ENCODE peak calls at places on chromosome 10, in seven cellular contexts. S is neural progenitor cell, C is GM12865, D is epithelial cell of esophagus, B is pancreas, F is ovary, G is progenitor cell of endocrine pancreas. O is an unnamed sample.

GRCh38 chr10:60346661-60347060 is 43.0 kb downstream of the ANK3 start:
- DNase-seq in F (no peak), S (no peak), D (peak), C (no peak), B (no peak), G (no peak), O (no peak)

GRCh38 chr10:129963076-129963830 is 821 bp downstream of the EBF3 start:
- DNase-seq in B (no peak), D (peak), S (peak), C (no peak), F (no peak), G (no peak), O (no peak)

GRCh38 chr10:6247041-6247712 is 44.4 kb downstream of the PFKFB3 start:
- DNase-seq in S (no peak), D (no peak), F (no peak), B (no peak), C (no peak), G (no peak), O (no peak)

GRCh38 chr10:107631876-107632275 is 467.4 kb upstream of the SORCS1 start:
- DNase-seq in B (no peak), G (no peak), C (no peak), D (peak), F (no peak), S (peak), O (no peak)

GRCh38 chr10:35369049-35369760 is 32.9 kb downstream of the CCNY start:
- DNase-seq in C (no peak), S (no peak), F (no peak), D (no peak), G (no peak), B (no peak), O (no peak)

GRCh38 chr10:119020627-119020946 is 8.9 kb upstream of the NANOS1 start:
- DNase-seq in D (peak), F (no peak), S (no peak), C (no peak), G (no peak), B (no peak), O (no peak)

GRCh38 chr10:22553452-22553995 is 160.9 kb downstream of the PIP4K2A start:
- DNase-seq in D (no peak), C (no peak), S (no peak), G (no peak), B (no peak), F (no peak), O (no peak)

GRCh38 chr10:132162590-132163277 is 24.0 kb upstream of the DPYSL4 start:
- DNase-seq in C (no peak), B (peak), F (no peak), S (no peak), G (no peak), D (no peak), O (no peak)

GRCh38 chr10:111076191-111076681 is 593 bp upstream of the ADRA2A start:
- DNase-seq in D (peak), C (peak), G (peak), F (peak), B (peak), S (peak), O (peak)

GRCh38 chr10:24920907-24921881 is 31.2 kb downstream of the PRTFDC1 start:
- DNase-seq in F (peak), B (no peak), D (peak), C (peak), G (no peak), S (no peak), O (peak)

GRCh38 chr10:110547139-110547761 is 20.2 kb upstream of the SMC3 start:
- DNase-seq in F (no peak), D (peak), S (peak), G (no peak), C (peak), B (no peak), O (peak)

GRCh38 chr10:71678057-71678805 is 41.3 kb downstream of the C10orf105 start:
- DNase-seq in G (no peak), F (no peak), D (no peak), C (no peak), S (no peak), B (no peak), O (no peak)

GRCh38 chr10:123287594-123288247 is 133.5 kb downstream of the BUB3 start:
- DNase-seq in C (peak), D (peak), B (no peak), F (no peak), G (no peak), S (no peak), O (no peak)

GRCh38 chr10:127279334-127279774 is 83.0 kb upstream of the INSYN2A start:
- DNase-seq in B (no peak), F (no peak), S (no peak), D (no peak), G (no peak), C (no peak), O (no peak)

GRCh38 chr10:12819656-12820055 is 181.9 kb downstream of the CCDC3 start:
- DNase-seq in D (no peak), S (no peak), F (no peak), B (no peak), C (no peak), G (no peak), O (no peak)

GRCh38 chr10:52050429-52051047 is 263.5 kb upstream of the DKK1 start:
- DNase-seq in S (no peak), B (no peak), F (no peak), C (no peak), D (peak), G (no peak), O (no peak)

GRCh38 chr10:113788604-113789083 is 37.2 kb downstream of the PLEKHS1 start:
- DNase-seq in G (no peak), S (no peak), F (no peak), C (peak), B (no peak), D (peak), O (peak)

GRCh38 chr10:75042292-75042974 is 69.0 kb upstream of the SAMD8 start:
- DNase-seq in D (peak), B (no peak), S (no peak), C (no peak), F (no peak), G (no peak), O (no peak)

GRCh38 chr10:10605551-10606081 is 412.1 kb upstream of the CELF2 start:
- DNase-seq in D (peak), S (no peak), B (no peak), F (peak), G (no peak), C (no peak), O (no peak)

GRCh38 chr10:65501259-65501658 is 1424.6 kb upstream of the LRRTM3 start:
- DNase-seq in S (no peak), D (peak), G (no peak), C (peak), B (no peak), F (no peak), O (peak)

GRCh38 chr10:125127110-125127509 is 33.3 kb downstream of the CTBP2 start:
- DNase-seq in S (no peak), G (no peak), F (no peak), D (peak), B (no peak), C (no peak), O (no peak)

GRCh38 chr10:30973737-30974136 is 57.9 kb downstream of the ZNF438 start:
- DNase-seq in C (no peak), F (no peak), S (no peak), D (no peak), B (no peak), G (no peak), O (no peak)

GRCh38 chr10:71950683-71951082 is 13.5 kb upstream of the CHST3 start:
- DNase-seq in C (no peak), F (no peak), B (no peak), S (no peak), G (no peak), D (peak), O (no peak)

GRCh38 chr10:17003666-17004065 is 125.9 kb downstream of the CUBN start:
- DNase-seq in C (no peak), G (no peak), D (no peak), S (no peak), B (no peak), F (no peak), O (no peak)

GRCh38 chr10:17200885-17201164 is 647 bp downstream of the TRDMT1 start:
- DNase-seq in S (no peak), C (peak), B (no peak), G (no peak), D (peak), F (peak), O (no peak)

GRCh38 chr10:100828744-100829102 is 83.3 kb downstream of the PAX2 start:
- DNase-seq in D (no peak), S (peak), C (peak), F (no peak), B (no peak), G (no peak), O (peak)

GRCh38 chr10:100826661-100826982 is 81.2 kb downstream of the PAX2 start:
- DNase-seq in C (no peak), F (no peak), G (no peak), D (no peak), B (no peak), S (no peak), O (no peak)

GRCh38 chr10:100829103-100829870 is 83.5 kb upstream of the SLF2 start:
- DNase-seq in D (no peak), S (peak), B (no peak), F (no peak), C (no peak), G (no peak), O (peak)

GRCh38 chr10:100826983-100827818 is 81.8 kb downstream of the PAX2 start:
- DNase-seq in C (no peak), D (peak), S (peak), G (peak), F (no peak), B (peak), O (peak)

DNA sequence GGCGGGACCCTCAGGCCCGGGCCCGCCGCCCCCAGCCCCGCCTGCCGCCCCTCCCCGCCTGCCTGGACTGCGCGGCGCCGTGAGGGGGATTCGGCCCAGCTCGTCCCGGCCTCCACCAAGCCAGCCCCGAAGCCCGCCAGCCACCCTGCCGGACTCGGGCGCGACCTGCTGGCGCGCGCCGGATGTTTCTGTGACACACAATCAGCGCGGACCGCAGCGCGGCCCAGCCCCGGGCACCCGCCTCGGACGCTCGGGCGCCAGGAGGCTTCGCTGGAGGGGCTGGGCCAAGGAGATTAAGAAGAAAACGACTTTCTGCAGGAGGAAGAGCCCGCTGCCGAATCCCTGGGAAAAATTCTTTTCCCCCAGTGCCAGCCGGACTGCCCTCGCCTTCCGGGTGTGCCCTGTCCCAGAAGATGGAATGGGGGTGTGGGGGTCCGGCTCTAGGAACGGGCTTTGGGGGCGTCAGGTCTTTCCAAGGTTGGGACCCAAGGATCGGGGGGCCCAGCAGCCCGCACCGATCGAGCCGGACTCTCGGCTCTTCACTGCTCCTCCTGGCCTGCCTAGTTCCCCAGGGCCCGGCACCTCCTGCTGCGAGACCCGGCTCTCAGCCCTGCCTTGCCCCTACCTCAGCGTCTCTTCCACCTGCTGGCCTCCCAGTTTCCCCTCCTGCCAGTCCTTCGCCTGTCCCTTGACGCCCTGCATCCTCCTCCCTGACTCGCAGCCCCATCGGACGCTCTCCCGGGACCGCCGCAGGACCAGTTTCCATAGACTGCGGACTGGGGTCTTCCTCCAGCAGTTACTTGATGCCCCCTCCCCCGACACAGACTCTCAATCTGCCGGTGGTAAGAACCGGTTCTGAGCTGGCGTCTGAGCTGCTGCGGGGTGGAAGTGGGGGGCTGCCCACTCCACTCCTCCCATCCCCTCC is 82.7 kb downstream of the PAX2 start:
- DNase-seq in F (no peak), S (peak), C (peak), G (peak), D (no peak), B (peak), O (peak)
- TF ChIP-seq CTCF in F (no peak), S (peak), C (peak), G (no peak), D (no peak), B (no peak), O (peak)

GRCh38 chr10:4710858-4711257 is 115.1 kb upstream of the AKR1E2 start:
- DNase-seq in D (no peak), C (no peak), B (no peak), S (no peak), F (no peak), G (no peak), O (no peak)

GRCh38 chr10:4704034-4704545 is 121.9 kb upstream of the AKR1E2 start:
- DNase-seq in C (no peak), S (no peak), F (no peak), G (no peak), B (no peak), D (peak), O (no peak)

DNA sequence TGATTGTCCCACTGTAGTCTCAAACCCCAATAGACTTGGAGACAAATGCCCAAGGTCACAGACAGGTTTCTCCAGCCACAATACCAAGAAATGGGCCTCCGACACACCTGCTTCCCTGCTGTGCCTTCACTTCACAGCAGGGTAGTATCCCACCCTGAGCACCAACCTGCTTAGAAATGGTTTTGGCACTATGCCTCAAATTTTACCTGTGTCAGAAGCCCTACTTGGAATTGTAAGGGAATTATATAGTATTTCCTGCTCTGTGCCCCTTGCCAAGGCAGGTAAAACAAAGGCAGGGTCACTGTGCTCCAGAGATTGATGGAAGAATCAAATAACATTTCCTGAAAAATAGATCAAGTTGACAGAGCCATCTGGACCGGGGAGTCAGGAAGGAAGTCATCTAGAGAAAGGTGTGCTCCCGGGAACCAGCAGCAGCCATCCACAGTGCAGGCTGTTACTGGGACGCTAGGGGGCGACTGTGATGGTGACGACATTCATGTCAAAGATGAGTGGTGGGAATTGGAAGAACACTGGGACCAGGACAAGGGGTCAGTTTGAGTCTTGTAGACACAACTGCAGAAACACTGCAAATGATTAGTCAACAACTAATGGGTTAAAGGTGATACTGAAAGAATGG is 117.8 kb upstream of the AKR1E2 start:
- DNase-seq in D (no peak), F (no peak), B (no peak), C (peak), G (no peak), S (peak), O (no peak)
- TF ChIP-seq CTCF in D (peak), F (no peak), B (no peak), C (peak), G (peak), S (peak), O (peak)

DNA sequence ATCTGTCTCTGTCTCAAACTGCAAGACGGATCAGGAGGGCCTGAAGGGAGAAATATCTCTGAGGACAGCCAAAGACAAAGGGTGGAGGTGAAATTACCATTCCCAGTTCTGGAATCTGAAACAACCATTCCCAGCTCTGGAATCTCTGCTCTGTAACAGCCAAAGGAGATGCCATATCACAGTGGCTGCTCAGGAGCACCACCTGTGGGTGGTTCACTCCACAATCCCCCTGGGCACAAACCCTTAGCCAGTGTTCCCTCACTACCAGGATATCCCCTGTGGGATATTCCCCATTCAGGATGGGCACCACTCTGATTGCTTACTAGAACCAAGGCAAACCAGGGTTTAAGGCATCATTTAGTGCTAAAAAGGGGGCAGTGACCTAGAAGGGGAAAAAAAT is 199.0 kb downstream of the HTR7 start:
- DNase-seq in F (no peak), S (no peak), B (no peak), G (no peak), D (peak), C (no peak), O (no peak)
- TF ChIP-seq CTCF in F (no peak), S (peak), B (no peak), G (peak), D (peak), C (no peak), O (no peak)

GRCh38 chr10:101818119-101818957 is at the start of gene OGA:
- DNase-seq in G (peak), F (peak), D (peak), S (peak), B (peak), C (peak), O (peak)
- TF ChIP-seq CTCF in G (no peak), F (no peak), D (no peak), S (no peak), B (no peak), C (no peak), O (no peak)

GRCh38 chr10:61819208-61819607 is 82.3 kb upstream of the ARID5B start:
- DNase-seq in G (no peak), S (no peak), F (no peak), B (no peak), D (no peak), C (no peak), O (no peak)
- TF ChIP-seq CTCF in G (no peak), S (no peak), F (no peak), B (no peak), D (no peak), C (no peak), O (no peak)

DNA sequence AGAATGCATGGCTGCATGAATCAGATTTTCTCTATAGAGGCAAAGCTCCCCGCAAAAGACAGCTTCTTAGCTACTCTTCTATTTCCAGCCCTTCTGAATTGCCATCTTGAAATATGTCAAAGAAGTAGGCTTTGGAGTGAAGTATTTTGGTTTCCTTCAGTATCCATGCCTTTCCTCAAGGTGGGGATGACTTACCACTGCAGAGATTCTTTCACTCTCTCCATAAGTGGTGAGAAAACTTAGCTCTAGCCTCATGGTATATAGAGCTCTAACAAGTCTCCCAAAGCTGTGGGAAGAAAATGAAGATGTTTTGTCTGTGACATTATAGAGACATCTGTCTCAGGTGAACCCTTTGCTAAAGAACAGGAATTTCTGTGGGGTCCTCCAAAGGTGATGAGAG is 89.6 kb upstream of the ITGB1 start:
- DNase-seq in S (no peak), D (no peak), C (no peak), F (no peak), B (no peak), G (no peak), O (no peak)
- TF ChIP-seq CTCF in S (no peak), D (peak), C (no peak), F (no peak), B (no peak), G (no peak), O (no peak)

O was measured in GM13976.